ENCODE peak calls at places on chromosomes 7 and 10, in eight cellular contexts. A, Z, N, D, R, C, M and K are unnamed samples.

GRCh38 chr10:124939290-124939689 is 2.6 kb upstream of the ZRANB1 start:
- DNase-seq in N (no peak), A (no peak), Z (no peak), R (no peak), C (no peak), D (no peak), M (no peak), K (no peak)

GRCh38 chr7:117186631-117187030 is 136.2 kb downstream of the WNT2 start:
- DNase-seq in C (no peak), A (no peak), N (no peak), R (no peak), Z (no peak), M (no peak), D (no peak), K (no peak)

GRCh38 chr7:155818154-155818819 is 6.0 kb upstream of the SHH start:
- DNase-seq in D (no peak), M (no peak), R (no peak), N (peak; percentile 61), C (peak; percentile 36), Z (no peak), A (no peak), K (no peak)

GRCh38 chr10:47376522-47377220 is 7.4 kb downstream of the ZNF488 start:
- DNase-seq in R (no peak), C (no peak), M (no peak), D (no peak), Z (no peak), A (no peak), N (peak; percentile 19), K (no peak)

GRCh38 chr10:33596411-33596810 is 261.9 kb upstream of the NRP1 start:
- DNase-seq in N (no peak), R (no peak), A (no peak), M (no peak), D (no peak), C (no peak), Z (no peak), K (no peak)

GRCh38 chr10:42638821-42639270 is 476 bp upstream of the ZNF33B start:
- DNase-seq in C (no peak), N (no peak), D (no peak), Z (no peak), A (no peak), R (no peak), M (no peak), K (no peak)

GRCh38 chr7:107122483-107122882 is 46.3 kb upstream of the HBP1 start:
- DNase-seq in N (no peak), M (no peak), C (no peak), Z (no peak), R (no peak), A (peak; percentile 26), D (no peak), K (no peak)

GRCh38 chr7:74002474-74003017 is 25.4 kb upstream of the ELN start:
- DNase-seq in C (peak; percentile 73), A (peak; percentile 70), D (peak; percentile 72), M (peak; percentile 69), N (peak; percentile 63), R (peak; percentile 48), Z (no peak), K (no peak)

GRCh38 chr10:35336084-35336831 is at the start of gene CCNY:
- DNase-seq in Z (peak; percentile 42), N (peak; percentile 81), A (peak; percentile 81), R (no peak), M (peak; percentile 66), C (peak; percentile 88), D (peak; percentile 93), K (no peak)

GRCh38 chr7:43864126-43864525 is 5.2 kb downstream of the MRPS24 start:
- DNase-seq in N (no peak), R (no peak), D (no peak), Z (no peak), A (no peak), M (no peak), C (no peak), K (no peak)

GRCh38 chr10:51733061-51733460 is 33.7 kb upstream of the CSTF2T start:
- DNase-seq in Z (no peak), M (peak; percentile 37), A (no peak), C (no peak), D (peak; percentile 40), R (no peak), N (no peak), K (no peak)

GRCh38 chr10:100562008-100562672 is 26.4 kb downstream of the HIF1AN start:
- DNase-seq in D (peak; percentile 21), M (peak; percentile 75), A (peak; percentile 67), N (peak; percentile 74), R (no peak), Z (peak; percentile 32), C (peak; percentile 79), K (peak; percentile 19)

GRCh38 chr10:99941942-99942835 is 67.6 kb downstream of the DNMBP start:
- DNase-seq in C (no peak), R (peak; percentile 72), N (no peak), D (no peak), Z (no peak), M (peak; percentile 74), A (no peak), K (peak; percentile 97)

GRCh38 chr10:92571649-92572048 is 2.2 kb downstream of the IDE start:
- DNase-seq in Z (no peak), A (no peak), D (no peak), C (no peak), N (no peak), R (no peak), M (peak; percentile 55), K (no peak)
- H3K4me3 ChIP-seq in Z (peak overlapping the region; percentile 69), A (no peak overlapping the region), D (peak overlapping the region; percentile 82), C (no peak overlapping the region), N (no peak overlapping the region), R (peak overlapping the region; percentile 85), M (peak overlapping the region; percentile 90), K (peak overlapping the region; percentile 85)

DNA sequence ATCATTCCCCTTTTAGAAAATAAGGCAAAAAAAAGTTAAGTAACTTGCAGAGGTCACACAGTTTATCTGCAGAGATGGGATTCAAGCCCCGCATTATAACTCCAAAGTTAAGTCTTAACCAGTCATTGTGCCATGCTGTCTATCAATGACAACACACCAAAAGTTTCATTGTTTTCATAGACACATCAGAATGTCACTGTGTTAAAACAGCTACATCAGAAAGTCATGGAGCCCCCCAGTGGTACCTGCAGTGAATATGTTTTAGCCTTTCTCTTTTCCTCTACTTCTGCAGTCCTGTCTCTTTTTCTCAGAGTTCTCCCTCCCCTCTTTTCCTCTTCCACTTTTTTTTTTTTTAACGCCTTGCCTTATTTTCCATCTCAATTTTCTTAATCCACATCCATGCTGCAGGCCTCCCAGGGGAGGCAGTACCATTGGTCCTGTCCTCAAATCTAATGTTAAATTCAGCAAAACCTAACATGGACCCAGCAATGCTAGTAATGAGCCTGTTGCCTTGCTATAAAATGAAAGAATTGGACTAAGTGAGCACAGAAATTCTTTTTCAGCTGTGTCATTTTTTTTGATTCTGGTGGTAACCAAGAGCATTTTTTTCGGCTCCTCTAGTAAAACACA is 3.8 kb upstream of the NRCAM start:
- DNase-seq in A (no peak), C (no peak), R (no peak), M (peak; percentile 63), N (no peak), Z (peak; percentile 38), D (peak; percentile 55), K (no peak)
- TF ChIP-seq CTCF in A (peak; percentile 23), C (peak; percentile 19), R (peak; percentile 69), M (peak; percentile 71), N (no peak), Z (peak; percentile 71), D (peak; percentile 66), K (peak; percentile 67)

GRCh38 chr10:95291634-95292039 is 834 bp upstream of the PDLIM1 start:
- DNase-seq in C (no peak), R (no peak), Z (no peak), D (no peak), N (no peak), A (no peak), M (no peak), K (no peak)
- H3K4me3 ChIP-seq in C (peak overlapping the region; percentile 79), R (no peak overlapping the region), Z (no peak overlapping the region), D (no peak overlapping the region), N (no peak overlapping the region), A (no peak overlapping the region), M (no peak overlapping the region), K (no peak overlapping the region)

GRCh38 chr7:151403764-151404163 is 6.1 kb downstream of the WDR86 start:
- DNase-seq in D (no peak), N (no peak), M (no peak), Z (no peak), C (no peak), R (no peak), A (no peak), K (no peak)
- TF ChIP-seq CTCF in D (no peak), N (no peak), M (no peak), Z (no peak), C (no peak), R (no peak), A (no peak), K (no peak)

GRCh38 chr7:30329706-30330105 is 45.3 kb downstream of the ZNRF2 start:
- DNase-seq in N (no peak), R (no peak), A (no peak), Z (no peak), D (no peak), C (no peak), M (no peak), K (no peak)
- H3K4me3 ChIP-seq in N (no peak overlapping the region), R (no peak overlapping the region), A (no peak overlapping the region), Z (no peak overlapping the region), D (no peak overlapping the region), C (no peak overlapping the region), M (no peak overlapping the region), K (no peak overlapping the region)

DNA sequence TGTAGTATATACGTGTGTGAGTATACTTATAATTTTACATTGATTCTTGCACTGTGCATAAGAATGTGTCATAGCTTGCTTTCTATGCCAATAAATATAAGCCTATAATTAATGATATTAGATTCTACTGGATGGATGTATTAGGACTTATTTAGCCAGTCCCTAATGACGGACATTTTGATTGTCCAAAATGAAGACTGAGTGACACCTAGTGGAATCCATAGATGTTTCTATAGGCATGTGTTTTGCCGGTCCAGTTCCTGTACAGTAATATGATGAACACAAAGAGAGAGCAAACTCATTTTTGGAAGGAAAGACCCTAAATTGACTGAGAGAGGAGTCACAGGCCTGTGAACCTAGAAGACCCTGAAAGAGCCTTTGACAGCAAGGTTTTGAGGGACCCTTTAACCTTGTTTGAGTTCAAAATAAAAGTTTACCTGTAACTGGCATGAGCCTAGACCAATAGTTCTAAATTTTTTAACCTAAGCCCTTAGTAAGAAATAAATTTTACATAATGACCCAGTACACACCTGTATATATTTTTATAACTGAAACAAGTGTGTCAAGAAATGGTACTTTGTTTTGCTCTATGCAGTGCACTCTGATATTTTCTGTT is 42.4 kb upstream of the AGBL3 start:
- DNase-seq in D (peak; percentile 74), C (no peak), Z (peak; percentile 57), N (no peak), R (no peak), M (peak; percentile 64), A (no peak), K (no peak)
- TF ChIP-seq CTCF in D (peak; percentile 78), C (peak; percentile 30), Z (peak; percentile 69), N (no peak), R (peak; percentile 18), M (peak; percentile 29), A (no peak), K (peak; percentile 35)

GRCh38 chr7:103094102-103094501 is 19.2 kb downstream of the ARMC10 start:
- DNase-seq in D (peak; percentile 38), M (peak; percentile 14), N (no peak), R (no peak), C (no peak), Z (no peak), A (no peak), K (no peak)

GRCh38 chr7:103093429-103093828 is 18.5 kb downstream of the ARMC10 start:
- DNase-seq in C (no peak), D (no peak), A (no peak), M (no peak), R (no peak), N (no peak), Z (no peak), K (no peak)
- H3K4me3 ChIP-seq in C (no peak overlapping the region), D (no peak overlapping the region), A (no peak overlapping the region), M (no peak overlapping the region), R (no peak overlapping the region), N (no peak overlapping the region), Z (no peak overlapping the region), K (no peak overlapping the region)